ENCODE peak calls at places on chromosomes 2 and 18, in nine cellular contexts. One of them, this sample, is unnamed.

GRCh38 chr2:120958623-120959366 is 223.1 kb downstream of the GLI2 start:
- DNase-seq in activated CD4-positive, alpha-beta T cell treated with anti-CD3 and anti-CD28 coated beads, Interleukin-2, amount 50 U/mL, for 48 hours: no peak
- DNase-seq in HT1080: no peak
- DNase-seq in posterior cingulate gyrus: no peak
- DNase-seq in activated CD8-positive, alpha-beta memory T cell treated with anti-CD3 and anti-CD28 coated beads for 24 hours: no peak
- DNase-seq in upper lobe of right lung: no peak
- DNase-seq in amygdala: no peak
- DNase-seq in astrocyte: no peak
- DNase-seq in nucleus accumbens: no peak
- DNase-seq in this sample: peak; percentile 52

GRCh38 chr2:168064011-168064998 is 183.1 kb downstream of the STK39 start:
- DNase-seq in activated CD4-positive, alpha-beta T cell treated with anti-CD3 and anti-CD28 coated beads, Interleukin-2, amount 50 U/mL, for 48 hours: no peak
- DNase-seq in HT1080: no peak
- DNase-seq in posterior cingulate gyrus: no peak
- DNase-seq in activated CD8-positive, alpha-beta memory T cell treated with anti-CD3 and anti-CD28 coated beads for 24 hours: no peak
- DNase-seq in upper lobe of right lung: no peak
- DNase-seq in amygdala: no peak
- DNase-seq in astrocyte: no peak
- DNase-seq in nucleus accumbens: no peak
- DNase-seq in this sample: no peak

GRCh38 chr2:105771841-105772240 is 27.1 kb downstream of the NCK2 start:
- DNase-seq in activated CD4-positive, alpha-beta T cell treated with anti-CD3 and anti-CD28 coated beads, Interleukin-2, amount 50 U/mL, for 48 hours: no peak
- DNase-seq in HT1080: no peak
- DNase-seq in posterior cingulate gyrus: no peak
- DNase-seq in activated CD8-positive, alpha-beta memory T cell treated with anti-CD3 and anti-CD28 coated beads for 24 hours: peak; percentile 45
- DNase-seq in upper lobe of right lung: no peak
- DNase-seq in amygdala: no peak
- DNase-seq in astrocyte: no peak
- DNase-seq in nucleus accumbens: no peak
- DNase-seq in this sample: no peak

GRCh38 chr18:32576296-32576916 is 105.7 kb upstream of the GAREM1 start:
- DNase-seq in activated CD4-positive, alpha-beta T cell treated with anti-CD3 and anti-CD28 coated beads, Interleukin-2, amount 50 U/mL, for 48 hours: no peak
- DNase-seq in HT1080: peak; percentile 28
- DNase-seq in posterior cingulate gyrus: peak; percentile 23
- DNase-seq in activated CD8-positive, alpha-beta memory T cell treated with anti-CD3 and anti-CD28 coated beads for 24 hours: no peak
- DNase-seq in upper lobe of right lung: no peak
- DNase-seq in amygdala: no peak
- DNase-seq in astrocyte: peak; percentile 10
- DNase-seq in nucleus accumbens: peak; percentile 5
- DNase-seq in this sample: peak; percentile 9

GRCh38 chr2:123958011-123958410 is 67.1 kb upstream of the CNTNAP5 start:
- DNase-seq in activated CD4-positive, alpha-beta T cell treated with anti-CD3 and anti-CD28 coated beads, Interleukin-2, amount 50 U/mL, for 48 hours: no peak
- DNase-seq in HT1080: peak; percentile 75
- DNase-seq in posterior cingulate gyrus: no peak
- DNase-seq in activated CD8-positive, alpha-beta memory T cell treated with anti-CD3 and anti-CD28 coated beads for 24 hours: no peak
- DNase-seq in upper lobe of right lung: no peak
- DNase-seq in amygdala: no peak
- DNase-seq in astrocyte: no peak
- DNase-seq in nucleus accumbens: no peak
- DNase-seq in this sample: no peak

GRCh38 chr2:177929662-177930522 is 142.7 kb downstream of the PDE11A start:
- DNase-seq in activated CD4-positive, alpha-beta T cell treated with anti-CD3 and anti-CD28 coated beads, Interleukin-2, amount 50 U/mL, for 48 hours: no peak
- DNase-seq in HT1080: no peak
- DNase-seq in posterior cingulate gyrus: no peak
- DNase-seq in activated CD8-positive, alpha-beta memory T cell treated with anti-CD3 and anti-CD28 coated beads for 24 hours: no peak
- DNase-seq in upper lobe of right lung: no peak
- DNase-seq in amygdala: no peak
- DNase-seq in astrocyte: no peak
- DNase-seq in nucleus accumbens: no peak
- DNase-seq in this sample: no peak

GRCh38 chr2:187654535-187654934 is 100.3 kb upstream of the TFPI start:
- DNase-seq in activated CD4-positive, alpha-beta T cell treated with anti-CD3 and anti-CD28 coated beads, Interleukin-2, amount 50 U/mL, for 48 hours: no peak
- DNase-seq in HT1080: no peak
- DNase-seq in posterior cingulate gyrus: no peak
- DNase-seq in activated CD8-positive, alpha-beta memory T cell treated with anti-CD3 and anti-CD28 coated beads for 24 hours: no peak
- DNase-seq in upper lobe of right lung: no peak
- DNase-seq in amygdala: no peak
- DNase-seq in astrocyte: no peak
- DNase-seq in nucleus accumbens: no peak
- DNase-seq in this sample: no peak

GRCh38 chr18:29436459-29436858 is 1259.5 kb upstream of the CDH2 start:
- DNase-seq in activated CD4-positive, alpha-beta T cell treated with anti-CD3 and anti-CD28 coated beads, Interleukin-2, amount 50 U/mL, for 48 hours: no peak
- DNase-seq in HT1080: no peak
- DNase-seq in posterior cingulate gyrus: no peak
- DNase-seq in activated CD8-positive, alpha-beta memory T cell treated with anti-CD3 and anti-CD28 coated beads for 24 hours: no peak
- DNase-seq in upper lobe of right lung: no peak
- DNase-seq in amygdala: no peak
- DNase-seq in astrocyte: no peak
- DNase-seq in nucleus accumbens: no peak
- DNase-seq in this sample: no peak

GRCh38 chr2:64826703-64827102 is 162.5 kb upstream of the SLC1A4 start:
- DNase-seq in activated CD4-positive, alpha-beta T cell treated with anti-CD3 and anti-CD28 coated beads, Interleukin-2, amount 50 U/mL, for 48 hours: no peak
- DNase-seq in HT1080: no peak
- DNase-seq in posterior cingulate gyrus: no peak
- DNase-seq in activated CD8-positive, alpha-beta memory T cell treated with anti-CD3 and anti-CD28 coated beads for 24 hours: no peak
- DNase-seq in upper lobe of right lung: no peak
- DNase-seq in amygdala: no peak
- DNase-seq in astrocyte: no peak
- DNase-seq in nucleus accumbens: no peak
- DNase-seq in this sample: no peak

GRCh38 chr2:128300621-128301020 is 18.0 kb downstream of the HS6ST1 start:
- DNase-seq in activated CD4-positive, alpha-beta T cell treated with anti-CD3 and anti-CD28 coated beads, Interleukin-2, amount 50 U/mL, for 48 hours: no peak
- DNase-seq in HT1080: no peak
- DNase-seq in posterior cingulate gyrus: no peak
- DNase-seq in activated CD8-positive, alpha-beta memory T cell treated with anti-CD3 and anti-CD28 coated beads for 24 hours: no peak
- DNase-seq in upper lobe of right lung: no peak
- DNase-seq in amygdala: no peak
- DNase-seq in astrocyte: no peak
- DNase-seq in nucleus accumbens: no peak
- DNase-seq in this sample: no peak

GRCh38 chr2:126838718-126838985 is 60.0 kb upstream of the TEX51 start:
- DNase-seq in activated CD4-positive, alpha-beta T cell treated with anti-CD3 and anti-CD28 coated beads, Interleukin-2, amount 50 U/mL, for 48 hours: no peak
- DNase-seq in HT1080: no peak
- DNase-seq in posterior cingulate gyrus: no peak
- DNase-seq in activated CD8-positive, alpha-beta memory T cell treated with anti-CD3 and anti-CD28 coated beads for 24 hours: peak; percentile 4
- DNase-seq in upper lobe of right lung: no peak
- DNase-seq in amygdala: no peak
- DNase-seq in astrocyte: no peak
- DNase-seq in nucleus accumbens: no peak
- DNase-seq in this sample: no peak